ENCODE peak calls at places on chromosomes 7 and 10, in nine cellular contexts. W is HS-5, B is transverse colon, T is anterior cingulate cortex, F is Ammon's horn, Y is nephron progenitor cell, M is fibroblast of gingiva, R is A673, G is aorta. O is an unnamed sample.

GRCh38 chr10:100793055-100793454 is 47.7 kb downstream of the PAX2 start:
- DNase-seq in W (no peak), B (no peak), T (no peak), F (no peak), Y (peak; percentile 28), M (no peak), R (no peak), G (no peak), O (no peak)

GRCh38 chr7:30594055-30594539 is 581 bp upstream of the GARS1 start:
- DNase-seq in W (no peak), B (peak; percentile 49), T (no peak), F (peak; percentile 38), Y (peak; percentile 42), M (peak; percentile 21), R (no peak), G (peak; percentile 50), O (no peak)

GRCh38 chr7:12771378-12771877 is 84.0 kb downstream of the ARL4A start:
- DNase-seq in W (no peak), B (peak; percentile 54), T (peak; percentile 38), F (peak; percentile 78), Y (no peak), M (peak; percentile 66), R (peak; percentile 41), G (peak; percentile 55), O (no peak)

GRCh38 chr10:71971311-71971731 is 7.1 kb downstream of the CHST3 start:
- DNase-seq in W (no peak), B (no peak), T (peak; percentile 47), F (no peak), Y (no peak), M (no peak), R (no peak), G (no peak), O (no peak)

GRCh38 chr10:50510517-50511473 is 113.0 kb downstream of the SGMS1 start:
- DNase-seq in W (no peak), B (no peak), T (peak; percentile 26), F (peak; percentile 71), Y (no peak), M (no peak), R (no peak), G (no peak), O (no peak)

GRCh38 chr7:44466300-44467216 is 23.9 kb downstream of the NUDCD3 start:
- DNase-seq in W (no peak), B (no peak), T (no peak), F (no peak), Y (no peak), M (peak; percentile 78), R (no peak), G (no peak), O (no peak)

GRCh38 chr7:27091936-27092752 is 3.7 kb downstream of the HOXA1 start:
- DNase-seq in W (no peak), B (no peak), T (no peak), F (no peak), Y (peak; percentile 40), M (no peak), R (no peak), G (no peak), O (no peak)

GRCh38 chr7:142104550-142105527 is 6.7 kb upstream of the MGAM2 start:
- DNase-seq in W (peak; percentile 47), B (peak; percentile 58), T (no peak), F (peak; percentile 20), Y (no peak), M (no peak), R (no peak), G (peak; percentile 46), O (peak; percentile 37)

GRCh38 chr10:121368347-121369025 is 229.8 kb downstream of the FGFR2 start:
- DNase-seq in W (no peak), B (no peak), T (peak; percentile 27), F (peak; percentile 71), Y (no peak), M (no peak), R (no peak), G (no peak), O (no peak)

GRCh38 chr7:3861371-3861770 is 560.3 kb downstream of the SDK1 start:
- DNase-seq in W (no peak), B (no peak), T (no peak), F (no peak), Y (no peak), M (peak; percentile 14), R (peak; percentile 3), G (no peak), O (no peak)

GRCh38 chr7:131188367-131189339 is 139.0 kb upstream of the MKLN1 start:
- DNase-seq in W (peak; percentile 92), B (no peak), T (no peak), F (no peak), Y (no peak), M (peak; percentile 93), R (peak; percentile 83), G (peak; percentile 66), O (no peak)

GRCh38 chr7:83934118-83934734 is 260.4 kb downstream of the SEMA3A start:
- DNase-seq in W (no peak), B (no peak), T (no peak), F (no peak), Y (no peak), M (no peak), R (peak; percentile 16), G (no peak), O (no peak)

GRCh38 chr10:43197834-43198681 is 59.8 kb downstream of the CSGALNACT2 start:
- DNase-seq in W (no peak), B (no peak), T (no peak), F (no peak), Y (peak; percentile 45), M (no peak), R (peak; percentile 50), G (peak; percentile 26), O (peak; percentile 25)

GRCh38 chr7:96052289-96052688 is 269.6 kb downstream of the SLC25A13 start:
- DNase-seq in W (no peak), B (no peak), T (no peak), F (no peak), Y (no peak), M (no peak), R (no peak), G (no peak), O (no peak)